ENCODE peak calls at places on chromosome 1, in eight cellular contexts. M is PC-9, S is SK-N-SH, Q is GM23338, R is testis, X is right cardiac atrium, L is tibial artery, E is Peyer's patch. U is an unnamed sample. For H3K27me3, the result is how much of the 10 kb centered on the place peaks cover.

GRCh38 chr1:93446837-93447451 is 974 bp upstream of the FNBP1L start:
- DNase-seq in Q (peak), R (peak), L (no peak), X (peak), E (peak), M (peak), S (no peak), U (no peak)

GRCh38 chr1:37602750-37603694 is 7.3 kb upstream of the GNL2 start:
- DNase-seq in Q (peak), R (peak), L (no peak), S (peak), X (no peak), E (no peak), M (peak), U (peak)

GRCh38 chr1:24535021-24535424 is 20.9 kb upstream of the NCMAP start:
- DNase-seq in S (no peak), L (no peak), X (no peak), Q (peak), E (peak), R (no peak), M (no peak), U (peak)

GRCh38 chr1:24566266-24566867 is 10.5 kb downstream of the NCMAP start:
- DNase-seq in X (no peak), M (no peak), L (no peak), R (no peak), E (no peak), S (no peak), Q (no peak), U (no peak)

GRCh38 chr1:30761312-30762151 is 4.0 kb upstream of the LAPTM5 start:
- DNase-seq in Q (no peak), M (no peak), L (no peak), S (no peak), E (no peak), X (peak), R (no peak), U (peak)

GRCh38 chr1:151673407-151673806 is 43.2 kb downstream of the CELF3 start:
- DNase-seq in S (no peak), E (no peak), L (no peak), R (no peak), X (no peak), Q (no peak), M (no peak), U (no peak)

GRCh38 chr1:228500143-228500736 is 13.1 kb downstream of the RNF187 start:
- DNase-seq in X (no peak), Q (no peak), M (no peak), L (no peak), E (no peak), R (no peak), S (no peak), U (no peak)

GRCh38 chr1:94236630-94237290 is 624 bp downstream of the ARHGAP29 start:
- DNase-seq in M (no peak), E (no peak), S (no peak), X (peak), Q (peak), L (peak), R (peak), U (peak)

GRCh38 chr1:243346481-243346880 is 90.6 kb downstream of the SDCCAG8 start:
- DNase-seq in S (no peak), E (no peak), X (no peak), M (no peak), L (no peak), Q (no peak), R (no peak), U (no peak)

GRCh38 chr1:1013105-1013921 is at the start of gene ISG15:
- DNase-seq in Q (peak), S (no peak), X (peak), E (peak), L (peak), R (peak), M (peak), U (peak)

GRCh38 chr1:239426821-239427495 is 40.6 kb downstream of the CHRM3 start:
- DNase-seq in M (no peak), L (no peak), Q (no peak), E (no peak), S (no peak), R (no peak), X (no peak), U (no peak)

GRCh38 chr1:109193653-109194590 is 19.8 kb upstream of the SARS1 start:
- DNase-seq in L (no peak), X (no peak), R (peak), E (peak), S (peak), M (no peak), Q (peak), U (peak)

GRCh38 chr1:34639701-34640100 is 115.1 kb upstream of the GJB5 start:
- DNase-seq in X (no peak), M (no peak), R (no peak), L (no peak), S (peak), Q (no peak), E (no peak), U (no peak)

GRCh38 chr1:21552715-21553114 is 43.5 kb downstream of the ALPL start:
- DNase-seq in E (no peak), Q (no peak), S (no peak), L (no peak), M (peak), X (no peak), R (no peak), U (no peak)

GRCh38 chr1:202107801-202108731 is 14.7 kb upstream of the GPR37L1 start:
- DNase-seq in Q (peak), E (no peak), M (peak), S (no peak), L (no peak), X (peak), R (peak), U (peak)

GRCh38 chr1:55214214-55214902 is 806 bp downstream of the USP24 start:
- DNase-seq in S (peak), M (peak), E (peak), Q (peak), R (peak), L (peak), X (peak), U (peak)

GRCh38 chr1:205071028-205071409 is 13.2 kb downstream of the TMEM81 start:
- DNase-seq in S (no peak), R (no peak), X (no peak), E (no peak), M (no peak), L (no peak), Q (no peak), U (no peak)

GRCh38 chr1:15436881-15437449 is 1.3 kb upstream of the CTRC start:
- DNase-seq in M (no peak), L (no peak), X (no peak), E (no peak), R (no peak), S (no peak), Q (no peak), U (no peak)

GRCh38 chr1:37858931-37859506 is 373 bp downstream of the MTF1 start:
- DNase-seq in X (no peak), L (no peak), Q (no peak), S (no peak), E (no peak), M (no peak), R (no peak), U (no peak)

GRCh38 chr1:197093226-197093887 is 26.3 kb upstream of the F13B start:
- DNase-seq in S (no peak), R (no peak), M (no peak), Q (no peak), E (no peak), X (no peak), L (no peak), U (no peak)

GRCh38 chr1:150560011-150560438 is 10.8 kb downstream of the ADAMTSL4 start:
- DNase-seq in L (peak), X (peak), R (peak), M (no peak), Q (peak), E (peak), S (peak), U (peak)

GRCh38 chr1:204563324-204563723 is 47.1 kb downstream of the MDM4 start:
- DNase-seq in R (no peak), L (no peak), E (no peak), Q (no peak), X (no peak), M (no peak), S (no peak), U (no peak)

GRCh38 chr1:145927073-145927886 is at the start of gene RBM8A:
- DNase-seq in M (peak), S (peak), Q (peak), X (peak), L (peak), E (peak), R (peak), U (peak)

GRCh38 chr1:234603221-234604204 is 6.5 kb downstream of the IRF2BP2 start:
- DNase-seq in M (no peak), X (no peak), S (no peak), L (no peak), R (no peak), Q (no peak), E (no peak), U (no peak)

GRCh38 chr1:209742409-209743144 is 13.3 kb upstream of the TRAF3IP3 start:
- DNase-seq in M (no peak), X (no peak), R (no peak), L (no peak), E (no peak), Q (no peak), S (no peak), U (no peak)

GRCh38 chr1:175885247-175885646 is 141.9 kb upstream of the TNR start:
- DNase-seq in R (no peak), L (peak), E (no peak), M (no peak), S (no peak), X (no peak), Q (no peak), U (no peak)

GRCh38 chr1:101314244-101314643 is 77.4 kb downstream of the S1PR1 start:
- DNase-seq in R (no peak), Q (no peak), S (no peak), L (no peak), E (no peak), M (no peak), X (no peak), U (no peak)

DNA sequence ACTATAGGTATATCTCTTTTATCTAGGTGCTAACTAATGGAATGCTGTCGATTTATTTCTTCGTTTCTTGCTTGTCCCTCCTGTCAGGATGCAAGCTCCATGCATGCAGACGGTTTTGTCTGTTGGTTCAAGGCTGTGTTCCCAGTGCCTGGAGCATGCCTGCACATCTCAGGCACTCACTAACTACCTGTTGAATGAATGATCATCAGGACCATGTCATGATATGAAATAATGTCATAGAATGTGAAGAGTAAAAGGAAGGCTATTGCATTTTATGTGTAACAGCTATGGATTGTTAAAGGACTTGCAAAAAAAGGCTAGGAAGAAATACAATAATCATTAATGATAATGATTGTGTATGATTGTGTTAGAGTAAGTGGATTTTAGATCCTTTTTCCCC is 4.2 kb downstream of the GPR25 start:
- DNase-seq in S (no peak), R (no peak), X (no peak), E (no peak), Q (no peak), L (no peak), M (no peak), U (no peak)
- H3K27me3 ChIP-seq in S (under half), R (under half), X (under half), E (under half), Q (under half), L (under half), M (under half), U (under half)

DNA sequence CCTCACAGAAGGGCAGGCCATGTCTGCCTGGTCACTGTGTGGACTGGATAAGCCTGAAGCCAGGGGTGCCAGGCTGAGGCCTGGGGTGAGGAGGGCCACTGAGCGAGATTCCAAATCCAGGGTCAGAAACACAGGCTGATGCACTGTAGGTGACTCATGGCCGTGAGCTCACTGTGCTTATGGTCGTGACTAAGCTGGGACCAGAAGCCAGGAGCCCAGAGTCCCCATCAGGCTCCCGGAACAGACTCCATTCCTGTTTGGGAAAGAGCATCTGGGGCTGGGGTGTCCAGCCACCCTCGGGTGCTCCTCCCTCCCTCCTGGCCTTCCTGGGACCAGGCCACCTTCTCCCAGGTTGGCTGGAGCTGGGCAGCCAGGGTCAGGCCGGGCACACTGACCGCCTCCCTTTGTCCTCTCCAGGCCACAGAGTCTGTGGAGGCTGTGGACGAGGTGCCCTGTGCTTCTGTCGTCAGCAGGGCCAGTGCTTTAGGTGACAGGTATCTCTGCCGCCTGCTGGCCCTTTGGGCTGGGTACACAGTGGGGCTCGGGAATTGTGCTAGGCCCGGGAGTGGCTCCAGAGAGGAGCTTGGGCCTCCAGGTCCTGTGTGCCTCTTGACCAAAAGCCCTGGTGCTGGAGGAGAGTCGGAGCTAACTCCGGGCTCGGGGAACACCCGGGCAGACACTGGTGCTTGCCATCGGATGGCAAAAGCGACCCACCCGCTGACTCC is 36.7 kb downstream of the AJAP1 start:
- DNase-seq in R (no peak), Q (no peak), E (no peak), L (no peak), S (no peak), X (peak), M (no peak), U (peak)
- H3K27me3 ChIP-seq in R (under half), Q (under half), E (under half), L (under half), S (under half), X (under half), M (under half), U (under half)

DNA sequence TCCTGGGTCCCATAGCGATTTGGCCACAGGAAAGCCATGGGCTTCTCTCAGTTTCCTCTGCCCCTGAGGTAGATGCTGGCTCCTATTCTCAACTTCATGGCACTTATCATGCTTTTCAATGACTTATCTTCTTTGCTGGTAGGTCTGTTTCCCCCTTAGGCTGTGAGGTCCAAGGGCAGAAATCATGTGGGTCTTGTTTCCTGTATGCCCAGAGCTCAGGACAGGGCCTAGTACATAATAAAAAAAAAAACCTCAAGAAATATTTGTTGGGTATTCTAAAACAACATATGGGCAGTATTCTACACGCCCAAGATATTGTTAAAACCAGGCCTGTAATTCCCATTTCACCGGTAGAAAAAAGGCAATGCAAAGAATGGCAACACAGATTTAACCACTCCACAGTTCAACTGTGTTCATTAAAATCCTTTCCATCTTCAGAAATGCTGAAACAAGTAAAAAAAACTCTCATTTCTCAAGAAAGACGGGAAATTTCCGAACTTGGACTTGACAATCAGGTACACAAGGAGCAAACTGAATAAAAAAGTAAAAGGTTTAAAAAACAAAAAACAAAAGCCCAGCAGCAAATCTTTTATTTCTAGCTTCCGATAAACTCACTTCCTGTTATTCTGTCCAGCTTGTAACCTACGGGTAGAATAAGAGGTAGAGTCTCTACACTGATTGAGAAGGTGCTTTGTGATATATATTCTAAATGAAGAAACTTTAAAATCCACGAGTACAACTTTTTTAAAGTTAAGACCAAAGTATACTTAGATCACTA is 6.3 kb upstream of the TDRD10 start:
- DNase-seq in L (no peak), E (no peak), R (no peak), M (no peak), X (no peak), Q (no peak), S (no peak), U (no peak)
- H3K27me3 ChIP-seq in L (half or more), E (under half), R (under half), M (half or more), X (under half), Q (under half), S (half or more), U (under half)

GRCh38 chr1:75616436-75617433 is 5.8 kb upstream of the SLC44A5 start:
- DNase-seq in M (no peak), E (no peak), S (no peak), L (no peak), R (peak), Q (peak), X (no peak), U (peak)
- H3K27me3 ChIP-seq in M (under half), E (under half), S (under half), L (under half), R (under half), Q (half or more), X (under half), U (under half)

DNA sequence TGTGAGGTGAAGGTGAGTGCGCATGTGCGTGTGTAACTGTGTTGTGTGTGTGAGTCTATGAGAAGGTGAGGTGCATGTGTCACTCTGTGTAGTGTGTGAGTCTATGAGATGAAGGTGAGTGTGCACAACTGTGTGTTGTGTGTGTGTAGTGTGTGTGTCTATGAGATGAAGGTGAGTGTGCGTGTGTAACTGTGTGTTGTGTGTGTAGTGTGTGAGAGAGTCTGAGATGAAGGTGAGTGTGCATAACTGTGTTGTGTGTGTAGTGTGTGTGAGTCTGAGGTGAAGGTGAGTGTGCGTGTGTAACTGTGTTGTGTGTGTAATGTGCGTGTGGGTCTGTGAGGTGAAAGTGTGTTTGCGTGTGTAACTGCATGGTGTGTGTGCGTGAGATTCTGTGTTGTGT is 154.0 kb downstream of the FOXD2 start:
- DNase-seq in Q (no peak), E (no peak), L (no peak), S (no peak), M (no peak), X (no peak), R (no peak), U (no peak)
- H3K27me3 ChIP-seq in Q (under half), E (under half), L (under half), S (under half), M (under half), X (under half), R (under half), U (under half)

GRCh38 chr1:41366428-41367101 is 5.3 kb downstream of the FOXO6 start:
- DNase-seq in Q (no peak), L (no peak), M (no peak), R (no peak), E (no peak), S (peak), X (peak), U (peak)
- H3K27me3 ChIP-seq in Q (half or more), L (under half), M (under half), R (under half), E (under half), S (under half), X (under half), U (half or more)

DNA sequence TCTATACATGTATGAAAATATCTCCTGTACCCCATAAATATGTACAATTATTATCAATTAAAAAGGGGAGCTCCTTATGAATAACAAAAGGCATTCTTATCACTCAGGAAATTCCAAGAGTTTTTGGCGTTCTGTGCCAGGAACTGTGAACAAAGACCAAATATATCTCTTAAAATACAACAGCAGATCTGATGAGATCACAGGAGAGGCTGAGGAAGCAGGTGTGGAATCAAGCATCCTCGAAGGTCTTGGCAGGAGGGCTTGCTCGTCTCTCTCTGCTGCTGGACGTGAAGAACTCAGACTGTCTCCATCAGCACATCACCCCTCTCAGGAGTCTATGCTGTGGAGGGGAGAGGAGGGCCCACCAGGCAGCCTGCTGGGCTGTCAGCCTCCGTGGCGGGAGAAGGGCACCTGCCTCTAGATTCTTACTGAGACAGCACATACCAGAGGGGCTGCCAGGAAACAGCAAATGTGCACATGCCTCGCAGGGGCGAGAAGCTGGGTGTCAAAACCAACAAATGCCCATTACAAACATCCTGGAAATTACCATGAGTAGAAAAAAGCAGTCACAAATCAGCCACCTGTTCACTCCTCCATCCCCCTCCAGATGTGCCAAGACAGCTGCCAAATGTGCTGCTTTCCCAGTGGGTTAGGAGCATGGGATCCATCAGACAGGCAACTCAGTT is 30.8 kb upstream of the FAM89A start:
- DNase-seq in E (no peak), S (no peak), X (no peak), M (no peak), R (no peak), L (no peak), Q (peak), U (no peak)
- H3K27me3 ChIP-seq in E (under half), S (under half), X (under half), M (half or more), R (under half), L (under half), Q (under half), U (under half)

U was measured in H7.